ENCODE peak calls at places on chromosomes 1 and 21, in four cellular contexts. T, K, X and Z are unnamed samples.
A peak's percentile ranks its signal among the peaks of the same experiment; 100 is the strongest.

GRCh38 chr1:233613252-233614172 is at the start of gene KCNK1:
- DNase-seq in X (no peak), T (peak; percentile 68), K (peak; percentile 96), Z (peak; percentile 63)

GRCh38 chr1:147622731-147623130 is 47.6 kb downstream of the ACP6 start:
- DNase-seq in X (no peak), T (no peak), K (no peak), Z (no peak)

GRCh38 chr1:227429447-227430359 is 111.4 kb upstream of the CDC42BPA start:
- DNase-seq in X (no peak), T (peak; percentile 63), K (no peak), Z (no peak)

GRCh38 chr1:228735871-228736586 is 750 bp downstream of the RHOU start:
- DNase-seq in X (peak; percentile 39), K (peak; percentile 19), T (peak; percentile 15), Z (peak; percentile 14)

GRCh38 chr21:34811368-34811767 is 142.6 kb downstream of the CLIC6 start:
- DNase-seq in K (no peak), T (no peak), X (no peak), Z (no peak)

GRCh38 chr1:51512611-51513010 is 6.5 kb downstream of the EPS15 start:
- DNase-seq in X (no peak), T (no peak), K (no peak), Z (no peak)

GRCh38 chr1:108503062-108503740 is 53.1 kb downstream of the NBPF6 start:
- DNase-seq in T (peak; percentile 52), X (no peak), K (peak; percentile 79), Z (no peak)

GRCh38 chr1:50047916-50048694 is 24.4 kb upstream of the AGBL4 start:
- DNase-seq in X (peak; percentile 74), T (no peak), K (no peak), Z (peak; percentile 25)

GRCh38 chr1:62530516-62531154 is 66.7 kb upstream of the ANGPTL3 start:
- DNase-seq in T (peak; percentile 19), K (peak; percentile 64), X (peak; percentile 58), Z (peak; percentile 31)

GRCh38 chr1:101203812-101204540 is 32.8 kb upstream of the S1PR1 start:
- DNase-seq in K (peak; percentile 5), X (peak; percentile 77), T (peak; percentile 87), Z (no peak)

GRCh38 chr1:59574085-59574484 is 240.7 kb upstream of the HOOK1 start:
- DNase-seq in X (no peak), T (peak; percentile 77), K (peak; percentile 40), Z (no peak)

GRCh38 chr1:147598631-147599361 is 57.5 kb downstream of the BCL9 start:
- DNase-seq in K (no peak), X (peak; percentile 56), T (no peak), Z (peak; percentile 48)

GRCh38 chr1:66276229-66276628 is 257.7 kb upstream of the SGIP1 start:
- DNase-seq in T (no peak), K (no peak), X (no peak), Z (no peak)

GRCh38 chr1:22969224-22969829 is 3.3 kb downstream of the LACTBL1 start:
- DNase-seq in T (peak; percentile 73), K (peak; percentile 71), X (peak; percentile 56), Z (no peak)

GRCh38 chr1:115224636-115225035 is 113.4 kb downstream of the NGF start:
- DNase-seq in K (no peak), X (no peak), T (no peak), Z (no peak)

GRCh38 chr1:24921938-24922662 is 8.0 kb downstream of the RUNX3 start:
- DNase-seq in T (no peak), K (no peak), X (no peak), Z (no peak)

GRCh38 chr1:231590453-231591198 is 36.0 kb upstream of the DISC1 start:
- DNase-seq in T (peak; percentile 67), X (peak; percentile 64), K (peak; percentile 81), Z (no peak)

GRCh38 chr1:180594723-180595122 is 36.0 kb downstream of the OVAAL start:
- DNase-seq in T (no peak), X (peak; percentile 60), K (no peak), Z (no peak)

GRCh38 chr1:182707116-182707515 is 22.7 kb upstream of the RGS8 start:
- DNase-seq in X (no peak), T (no peak), K (no peak), Z (no peak)

GRCh38 chr1:227557962-227558806 is 5.2 kb upstream of the ZNF678 start:
- DNase-seq in X (no peak), T (no peak), K (no peak), Z (no peak)

GRCh38 chr1:116853680-116854191 is 56.0 kb upstream of the PTGFRN start:
- DNase-seq in T (peak; percentile 79), K (peak; percentile 97), X (peak; percentile 31), Z (peak; percentile 16)

GRCh38 chr21:29130234-29130993 is at the start of gene MAP3K7CL:
- DNase-seq in X (no peak), K (peak; percentile 83), T (peak; percentile 99), Z (no peak)

GRCh38 chr1:153534933-153535663 is 693 bp downstream of the S100A6 start:
- DNase-seq in K (no peak), X (no peak), T (no peak), Z (no peak)

GRCh38 chr1:28877132-28877781 is 37.1 kb upstream of the EPB41 start:
- DNase-seq in K (peak; percentile 87), X (peak; percentile 61), T (peak; percentile 40), Z (peak; percentile 67)

GRCh38 chr1:45750298-45751038 is at the start of gene IPP:
- DNase-seq in T (peak; percentile 97), K (peak; percentile 98), X (peak; percentile 94), Z (peak; percentile 95)
- TF ChIP-seq CTCF in T (peak; percentile 12), K (no peak), X (no peak), Z (no peak)

DNA sequence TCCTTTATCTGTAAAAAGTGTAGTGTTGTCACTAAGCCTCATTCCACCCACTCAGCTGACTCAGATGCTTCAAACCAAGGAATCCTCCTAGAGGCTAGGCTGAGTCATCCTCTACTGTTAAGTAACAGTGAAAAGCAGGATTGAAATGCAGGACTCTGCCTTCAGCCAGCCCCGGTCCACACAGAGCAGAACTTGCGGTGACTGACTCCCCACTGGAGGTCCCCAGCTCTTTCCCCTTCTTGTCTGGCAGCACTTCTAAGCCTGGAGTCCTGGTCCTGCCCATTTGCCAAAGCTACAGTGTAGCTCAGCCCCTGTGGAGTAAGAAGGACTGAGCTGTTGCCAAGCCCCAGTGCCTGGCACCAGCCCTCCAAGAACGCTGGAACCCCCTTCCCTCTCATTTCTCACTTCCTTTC is 1.7 kb downstream of the RAB7B start:
- DNase-seq in X (no peak), T (peak; percentile 88), K (peak; percentile 92), Z (no peak)
- TF ChIP-seq CTCF in X (no peak), T (no peak), K (no peak), Z (no peak)

DNA sequence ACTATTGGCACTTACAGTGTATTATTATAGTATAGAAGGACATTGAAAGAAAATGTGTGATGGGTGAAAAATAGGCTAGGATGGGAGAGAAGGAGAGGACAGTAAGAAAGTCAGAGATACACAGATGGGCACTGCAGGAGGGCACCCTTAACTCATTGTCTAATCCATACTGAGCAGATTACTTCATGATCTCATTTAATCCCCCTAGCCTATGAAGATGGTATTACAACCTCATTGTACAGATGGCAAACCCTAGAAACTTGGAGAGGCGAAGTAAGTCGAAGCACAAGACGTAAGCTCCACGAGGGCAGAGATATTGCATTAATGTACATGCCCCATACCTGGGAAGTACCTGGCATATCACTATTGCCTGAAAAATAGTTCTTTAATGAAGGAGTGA is 346.9 kb upstream of the DAB1 start:
- DNase-seq in X (no peak), K (peak; percentile 22), T (no peak), Z (no peak)
- TF ChIP-seq CTCF in X (peak; percentile 10), K (peak; percentile 26), T (peak; percentile 24), Z (peak; percentile 38)

DNA sequence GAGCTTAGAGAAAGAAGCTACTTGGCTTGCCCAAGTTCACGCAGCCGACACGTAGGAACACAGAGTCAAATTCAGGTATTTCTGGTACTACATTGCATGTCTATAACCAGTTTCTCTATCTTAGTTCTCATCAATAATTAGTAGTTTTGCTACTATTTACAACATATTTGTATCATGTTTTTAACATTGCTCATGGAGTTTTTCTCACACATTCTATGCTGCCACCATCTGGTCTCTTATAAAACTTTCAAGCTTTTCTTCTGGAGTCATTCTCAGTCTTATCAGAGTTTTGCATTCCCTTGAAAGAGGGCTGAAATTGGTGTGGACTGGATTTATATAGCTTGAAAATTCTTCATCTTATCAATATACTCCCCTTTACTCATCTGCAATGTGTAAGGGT is 118.8 kb upstream of the PALMD start:
- DNase-seq in T (no peak), X (no peak), K (peak; percentile 51), Z (no peak)
- TF ChIP-seq CTCF in T (peak; percentile 20), X (peak; percentile 55), K (peak; percentile 72), Z (peak; percentile 40)

DNA sequence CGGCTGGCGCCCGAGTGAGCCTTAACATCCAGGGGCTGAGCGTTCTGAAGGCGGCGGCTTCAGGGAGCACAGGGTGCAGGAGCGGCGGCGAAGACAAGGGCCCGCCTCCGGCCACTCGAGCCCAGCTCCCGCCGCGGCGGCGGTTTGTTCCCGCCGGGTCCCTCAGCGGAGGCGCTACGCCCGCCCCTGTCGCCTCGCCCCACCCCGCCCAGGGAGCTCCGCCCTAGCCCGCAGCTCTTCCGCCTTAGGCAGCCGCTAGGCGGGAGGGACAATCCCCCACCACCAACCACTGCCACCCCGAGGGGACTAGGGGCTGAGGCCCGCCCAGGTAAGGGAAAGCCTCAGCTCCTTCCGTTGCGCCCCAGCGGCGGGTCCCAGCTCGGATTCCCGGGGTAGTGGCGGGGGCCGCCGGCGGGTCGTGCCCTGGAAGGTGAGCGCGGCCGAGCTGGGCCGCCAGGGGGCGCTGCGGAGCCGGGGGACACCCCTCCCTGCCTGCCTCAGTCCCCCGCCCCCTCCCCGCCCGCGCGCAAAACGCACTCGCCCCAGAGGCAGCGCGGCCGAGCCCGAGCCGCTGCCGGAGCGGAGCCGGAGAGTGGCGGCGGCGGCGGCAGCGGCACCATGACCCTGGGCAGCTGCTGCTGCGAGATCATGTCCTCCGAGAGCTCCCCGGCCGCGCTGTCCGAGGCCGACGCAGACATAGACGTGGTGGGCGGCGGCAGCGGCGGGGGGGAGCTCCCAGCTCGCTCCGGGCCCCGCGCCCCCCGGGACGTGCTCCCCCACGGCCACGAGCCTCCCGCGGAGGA is at the start of gene FOXD2:
- DNase-seq in X (peak; percentile 78), K (peak; percentile 86), T (peak; percentile 81), Z (peak; percentile 95)
- TF ChIP-seq CTCF in X (peak; percentile 52), K (peak; percentile 75), T (peak; percentile 77), Z (peak; percentile 100)

GRCh38 chr1:111032295-111032897 is 68.7 kb upstream of the LRIF1 start:
- DNase-seq in K (peak; percentile 74), T (no peak), X (peak; percentile 21), Z (peak; percentile 28)
- TF ChIP-seq CTCF in K (peak; percentile 88), T (peak; percentile 68), X (peak; percentile 85), Z (peak; percentile 95)

GRCh38 chr21:46097826-46098286 is at the start of gene COL6A2:
- DNase-seq in X (peak; percentile 71), T (peak; percentile 83), K (peak; percentile 75), Z (peak; percentile 47)
- TF ChIP-seq CTCF in X (no peak), T (peak; percentile 11), K (no peak), Z (peak; percentile 33)

GRCh38 chr1:236623371-236624166 is 19.3 kb upstream of the HEATR1 start:
- DNase-seq in K (peak; percentile 10), X (no peak), T (no peak), Z (no peak)
- TF ChIP-seq CTCF in K (no peak), X (no peak), T (no peak), Z (no peak)